ENCODE peak calls at places on chromosome 13, in six cellular contexts. G, N, K, E, A and V are unnamed samples.

GRCh38 chr13:22967669-22968068 is 213.1 kb upstream of the SGCG start:
- DNase-seq in G (no peak), N (no peak), K (no peak), E (no peak), A (no peak), V (no peak)

GRCh38 chr13:60857698-60858097 is 460.7 kb downstream of the TDRD3 start:
- DNase-seq in G (no peak), N (no peak), K (peak), E (no peak), A (no peak), V (no peak)

GRCh38 chr13:94968040-94968756 is 255.9 kb upstream of the SOX21 start:
- DNase-seq in G (no peak), N (no peak), K (no peak), E (no peak), A (peak), V (no peak)

GRCh38 chr13:42057918-42058530 is 9.6 kb downstream of the DGKH start:
- DNase-seq in G (no peak), N (no peak), K (no peak), E (no peak), A (no peak), V (no peak)

GRCh38 chr13:113425931-113426590 is 27.2 kb downstream of the ADPRHL1 start:
- DNase-seq in G (no peak), N (no peak), K (no peak), E (peak), A (no peak), V (no peak)

GRCh38 chr13:69324109-69324886 is 783.3 kb upstream of the ATXN8OS start:
- DNase-seq in G (no peak), N (no peak), K (no peak), E (no peak), A (no peak), V (peak)

GRCh38 chr13:46565808-46566750 is 13.1 kb downstream of the LRCH1 start:
- DNase-seq in G (no peak), N (no peak), K (no peak), E (no peak), A (no peak), V (peak)

GRCh38 chr13:44305845-44306244 is 67.8 kb upstream of the SERP2 start:
- DNase-seq in G (no peak), N (peak), K (no peak), E (no peak), A (peak), V (no peak)

GRCh38 chr13:28641600-28641926 is 17.4 kb upstream of the POMP start:
- DNase-seq in G (no peak), N (no peak), K (no peak), E (no peak), A (no peak), V (no peak)

GRCh38 chr13:81473366-81473899 is 1132.5 kb upstream of the SPRY2 start:
- DNase-seq in G (no peak), N (no peak), K (peak), E (no peak), A (no peak), V (no peak)

GRCh38 chr13:75489502-75490263 is 7.7 kb upstream of the TBC1D4 start:
- DNase-seq in G (no peak), N (no peak), K (no peak), E (peak), A (peak), V (peak)

GRCh38 chr13:110455444-110455843 is 106.1 kb downstream of the RAB20 start:
- DNase-seq in G (no peak), N (no peak), K (no peak), E (no peak), A (no peak), V (no peak)

GRCh38 chr13:105436946-105437345 is 1098.5 kb downstream of the EFNB2 start:
- DNase-seq in G (no peak), N (no peak), K (no peak), E (no peak), A (no peak), V (no peak)

GRCh38 chr13:27810461-27810860 is 18.2 kb downstream of the GSX1 start:
- DNase-seq in G (no peak), N (no peak), K (no peak), E (no peak), A (no peak), V (no peak)

GRCh38 chr13:52599853-52600603 is 42.2 kb upstream of the HNRNPA1L2 start:
- DNase-seq in G (no peak), N (no peak), K (no peak), E (peak), A (peak), V (no peak)

GRCh38 chr13:39037410-39037879 is 444 bp downstream of the PROSER1 start:
- DNase-seq in G (no peak), N (no peak), K (no peak), E (no peak), A (no peak), V (no peak)

GRCh38 chr13:35672611-35673010 is 196.1 kb upstream of the MAB21L1 start:
- DNase-seq in G (no peak), N (no peak), K (no peak), E (no peak), A (peak), V (no peak)

GRCh38 chr13:43107780-43108179 is 84.4 kb downstream of the DNAJC15 start:
- DNase-seq in G (no peak), N (no peak), K (no peak), E (no peak), A (peak), V (no peak)

GRCh38 chr13:98798849-98799645 is 46.6 kb upstream of the SLC15A1 start:
- DNase-seq in G (no peak), N (no peak), K (no peak), E (no peak), A (peak), V (peak)

GRCh38 chr13:30308548-30308947 is 1.2 kb upstream of the KATNAL1 start:
- DNase-seq in G (no peak), N (no peak), K (no peak), E (peak), A (peak), V (peak)

GRCh38 chr13:39603424-39603947 is 493 bp upstream of the LHFPL6 start:
- DNase-seq in G (no peak), N (no peak), K (peak), E (peak), A (peak), V (no peak)